ENCODE peak calls at places on chromosome 18, in four cellular contexts. Q is PC-9, F is A673, Z is suprapubic skin. A is an unnamed sample.

GRCh38 chr18:63974991-63975390 is 5.1 kb downstream of the SERPINB8 start:
- DNase-seq in Q (no peak), F (peak; percentile 74), Z (no peak), A (no peak)

GRCh38 chr18:11310476-11311086 is 161.2 kb upstream of the PIEZO2 start:
- DNase-seq in Q (no peak), F (peak; percentile 48), Z (no peak), A (no peak)

GRCh38 chr18:8354304-8354703 is 254.9 kb upstream of the RAB12 start:
- DNase-seq in Q (no peak), F (no peak), Z (no peak), A (peak; percentile 28)

GRCh38 chr18:32284284-32284683 is 94.4 kb downstream of the MEP1B start:
- DNase-seq in Q (no peak), F (no peak), Z (no peak), A (no peak)

GRCh38 chr18:41753826-41754225 is 201.2 kb upstream of the PIK3C3 start:
- DNase-seq in Q (no peak), F (no peak), Z (no peak), A (no peak)

GRCh38 chr18:36850527-36851201 is 21.7 kb downstream of the KIAA1328 start:
- DNase-seq in Q (peak; percentile 52), F (peak; percentile 23), Z (no peak), A (no peak)

GRCh38 chr18:10401489-10401888 is 52.9 kb upstream of the APCDD1 start:
- DNase-seq in Q (no peak), F (peak; percentile 74), Z (no peak), A (no peak)

GRCh38 chr18:38576915-38577314 is 1011.3 kb upstream of the CELF4 start:
- DNase-seq in Q (no peak), F (no peak), Z (no peak), A (no peak)

GRCh38 chr18:13877133-13877532 is 38.2 kb downstream of the MC2R start:
- DNase-seq in Q (no peak), F (no peak), Z (no peak), A (no peak)

GRCh38 chr18:48982269-48982668 is 31.5 kb upstream of the SMAD7 start:
- DNase-seq in Q (no peak), F (no peak), Z (no peak), A (no peak)

GRCh38 chr18:9126337-9126736 is 10.2 kb upstream of the ANKRD12 start:
- DNase-seq in Q (no peak), F (no peak), Z (no peak), A (no peak)

GRCh38 chr18:75977069-75977468 is 518.0 kb downstream of the ZNF516 start:
- DNase-seq in Q (no peak), F (no peak), Z (no peak), A (no peak)

GRCh38 chr18:52510139-52510538 is 170.1 kb downstream of the DCC start:
- DNase-seq in Q (no peak), F (no peak), Z (no peak), A (no peak)

GRCh38 chr18:73646196-73646595 is 501.4 kb downstream of the FBXO15 start:
- DNase-seq in Q (no peak), F (no peak), Z (no peak), A (no peak)

GRCh38 chr18:10660485-10660884 is 134.7 kb downstream of the NAPG start:
- DNase-seq in Q (no peak), F (no peak), Z (no peak), A (no peak)

GRCh38 chr18:23532848-23533247 is 29.5 kb downstream of the RMC1 start:
- DNase-seq in Q (no peak), F (no peak), Z (no peak), A (no peak)

GRCh38 chr18:12911025-12911927 is 27.2 kb upstream of the PTPN2 start:
- DNase-seq in Q (no peak), F (no peak), Z (no peak), A (no peak)

GRCh38 chr18:56556907-56557306 is 81.5 kb downstream of the TXNL1 start:
- DNase-seq in Q (no peak), F (no peak), Z (no peak), A (no peak)

GRCh38 chr18:75482880-75483279 is 55.4 kb upstream of the SMIM21 start:
- DNase-seq in Q (no peak), F (no peak), Z (no peak), A (no peak)

GRCh38 chr18:63161728-63162195 is 157.8 kb downstream of the BCL2 start:
- DNase-seq in Q (peak; percentile 83), F (peak; percentile 64), Z (peak; percentile 86), A (peak; percentile 87)

GRCh38 chr18:79245517-79246001 is 150.2 kb upstream of the NFATC1 start:
- DNase-seq in Q (peak; percentile 78), F (no peak), Z (no peak), A (no peak)

GRCh38 chr18:22046473-22046872 is 122.9 kb upstream of the GATA6 start:
- DNase-seq in Q (no peak), F (no peak), Z (no peak), A (no peak)
- H3K27ac ChIP-seq in Q (no peak overlapping the region), F (no peak overlapping the region), Z (no peak overlapping the region), A (no peak overlapping the region)

DNA sequence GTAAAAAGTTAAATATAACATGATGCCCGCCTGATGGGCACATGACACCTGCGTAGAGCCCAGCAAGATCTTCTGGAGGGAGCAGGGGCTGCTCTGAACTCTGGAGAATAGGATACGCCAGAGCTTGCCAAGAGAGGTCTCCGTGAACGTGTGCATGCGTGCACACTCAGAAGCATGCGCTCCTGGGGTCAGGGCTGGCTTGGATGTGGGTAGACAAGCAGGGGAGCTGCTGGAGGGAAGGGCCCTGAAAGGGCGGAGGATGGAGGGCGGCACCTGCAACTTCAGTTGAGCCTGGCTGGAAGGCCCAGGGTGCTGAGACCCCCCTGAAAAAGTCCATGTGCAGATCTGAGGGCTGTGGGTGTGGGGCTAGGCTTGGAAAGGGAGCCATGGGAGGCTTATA is 828.4 kb upstream of the SALL3 start:
- DNase-seq in Q (no peak), F (no peak), Z (no peak), A (no peak)
- H3K4me3 ChIP-seq in Q (no peak overlapping the region), F (no peak overlapping the region), Z (no peak overlapping the region), A (no peak overlapping the region)

GRCh38 chr18:2644535-2644934 is 11.0 kb upstream of the SMCHD1 start:
- DNase-seq in Q (no peak), F (no peak), Z (no peak), A (no peak)
- TF ChIP-seq CTCF in Q (no peak), F (no peak), Z (no peak), A (no peak)

GRCh38 chr18:34594243-34594642 is 115.9 kb upstream of the DTNA start:
- DNase-seq in Q (no peak), F (no peak), Z (no peak), A (no peak)
- H3K27ac ChIP-seq in Q (no peak overlapping the region), F (no peak overlapping the region), Z (no peak overlapping the region), A (peak overlapping the region; percentile 64)

DNA sequence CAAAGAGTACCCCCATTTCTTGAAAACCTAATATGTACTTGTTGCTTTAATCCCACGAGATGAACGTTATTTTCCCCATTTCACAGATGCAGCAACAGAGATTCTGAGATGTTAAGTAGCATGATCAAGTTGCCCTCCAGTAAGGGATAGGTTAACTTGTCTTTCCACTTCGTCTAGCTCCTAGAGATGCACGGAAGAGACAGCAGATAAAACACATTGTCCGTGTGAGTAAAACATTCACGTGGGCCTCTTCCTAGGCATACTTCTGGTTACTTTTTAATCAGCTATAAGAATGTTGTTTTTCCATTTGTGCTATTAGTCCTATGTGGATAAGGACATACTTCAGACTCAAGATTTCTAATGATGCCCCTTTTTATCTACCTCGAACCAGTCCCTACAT is 1.2 kb upstream of the ARHGAP28 start:
- DNase-seq in Q (no peak), F (no peak), Z (no peak), A (no peak)
- H3K4me3 ChIP-seq in Q (no peak overlapping the region), F (no peak overlapping the region), Z (no peak overlapping the region), A (no peak overlapping the region)